ENCODE peak calls at places on chromosomes 7 and 10, in five cellular contexts. A, L, T, C and P are unnamed samples.
A peak's percentile ranks its signal among the peaks of the same experiment; 100 is the strongest.

GRCh38 chr7:143436539-143436938 is 6.7 kb upstream of the TAS2R60 start:
- DNase-seq in L (no peak), T (no peak), C (no peak), A (no peak), P (no peak)

GRCh38 chr7:40804477-40805215 is 669.8 kb downstream of the SUGCT start:
- DNase-seq in T (no peak), L (no peak), A (no peak), C (no peak), P (no peak)

GRCh38 chr7:76193478-76193877 is 8.2 kb upstream of the SRRM3 start:
- DNase-seq in C (no peak), T (no peak), A (no peak), L (no peak), P (no peak)

GRCh38 chr10:94622666-94623205 is 60.8 kb upstream of the CYP2C18 start:
- DNase-seq in C (no peak), T (no peak), L (no peak), A (no peak), P (no peak)

GRCh38 chr7:132145063-132145462 is 431.2 kb downstream of the PLXNA4 start:
- DNase-seq in A (no peak), C (no peak), L (no peak), T (no peak), P (no peak)

GRCh38 chr7:116210345-116211005 is at the start of gene TES:
- DNase-seq in C (peak; percentile 89), L (no peak), A (peak; percentile 68), T (peak; percentile 52), P (no peak)

GRCh38 chr7:24548390-24548789 is 24.9 kb upstream of the PALS2 start:
- DNase-seq in A (no peak), L (no peak), T (no peak), C (no peak), P (no peak)

GRCh38 chr7:90165724-90166123 is 11.5 kb downstream of the STEAP1 start:
- DNase-seq in T (no peak), A (no peak), C (peak; percentile 35), L (no peak), P (no peak)

GRCh38 chr10:90858489-90858968 is 690 bp upstream of the HTR7 start:
- DNase-seq in A (no peak), T (no peak), L (no peak), C (no peak), P (no peak)

GRCh38 chr7:130387306-130387627 is 7.0 kb downstream of the CPA1 start:
- DNase-seq in C (no peak), A (no peak), T (no peak), L (no peak), P (no peak)

GRCh38 chr7:109343662-109344061 is 774.0 kb downstream of the DNAJB9 start:
- DNase-seq in A (no peak), T (no peak), C (no peak), L (no peak), P (no peak)

GRCh38 chr10:95907454-95908253 is at the start of gene CC2D2B:
- DNase-seq in T (peak; percentile 83), C (peak; percentile 87), L (no peak), A (peak; percentile 83), P (peak; percentile 87)
- TF ChIP-seq CTCF in T (no peak), C (no peak), L (no peak), A (peak; percentile 4), P (no peak)

GRCh38 chr10:132037676-132037975 is 28.1 kb upstream of the JAKMIP3 start:
- DNase-seq in L (no peak), A (no peak), T (no peak), C (no peak), P (no peak)
- H3K27me3 ChIP-seq in L (peaks cover 42% of the 10 kb centered on the region), A (peaks cover 67% of the 10 kb centered on the region), T (peaks cover 60% of the 10 kb centered on the region), C (no peaks in the 10 kb centered on the region), P (no peaks in the 10 kb centered on the region)

DNA sequence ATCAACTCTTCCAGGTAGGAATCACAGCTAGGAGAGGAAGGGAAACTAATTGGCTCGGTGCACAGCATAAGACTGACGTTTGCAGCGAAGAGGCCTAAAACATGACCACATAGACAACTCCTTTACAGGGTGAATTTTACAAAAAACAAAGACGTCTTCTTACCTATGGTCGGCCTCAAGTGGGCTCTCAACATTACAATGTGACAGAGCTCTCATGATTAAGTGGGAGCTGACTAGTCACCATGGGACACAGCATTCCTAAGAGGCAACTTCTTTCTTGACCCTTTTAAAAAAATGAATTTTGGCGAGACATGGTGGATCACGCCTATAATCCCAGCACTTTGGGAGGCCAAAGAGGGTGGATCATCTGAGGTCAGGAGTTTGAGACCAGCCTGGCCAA is 4.6 kb downstream of the PDIA4 start:
- DNase-seq in A (no peak), C (no peak), T (no peak), L (no peak), P (no peak)
- H3K4me3 ChIP-seq in A (no peak overlapping the region), C (no peak overlapping the region), T (no peak overlapping the region), L (no peak overlapping the region), P (no peak overlapping the region)

DNA sequence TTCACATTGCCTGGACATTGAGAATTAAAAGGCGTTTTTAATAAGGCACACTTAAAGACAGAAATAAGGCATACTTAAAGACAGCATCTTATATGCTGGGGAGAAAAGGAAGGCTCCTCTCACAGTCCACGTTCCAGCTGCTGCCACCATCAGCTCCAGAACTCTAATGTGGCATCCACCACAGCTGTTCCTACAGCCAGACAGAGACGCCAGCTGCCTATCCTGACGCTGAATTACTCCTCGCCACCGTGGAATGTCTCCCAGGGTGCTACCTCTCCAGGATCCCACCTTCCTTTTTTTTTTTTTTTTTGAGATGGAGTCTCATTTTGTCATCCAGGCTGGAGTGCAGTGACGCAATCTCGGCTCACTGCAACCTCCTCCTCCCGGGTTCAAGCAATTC is 30.8 kb downstream of the SLC37A3 start:
- DNase-seq in C (no peak), T (no peak), L (no peak), A (no peak), P (no peak)
- TF ChIP-seq CTCF in C (no peak), T (no peak), L (no peak), A (no peak), P (no peak)